ENCODE peak calls at places on chromosomes 2 and 18, in four cellular contexts. C is HuH-7.5, W is substantia nigra, X is T-cell. K is an unnamed sample.

GRCh38 chr18:1412660-1413659 is 508.3 kb downstream of the ADCYAP1 start:
- DNase-seq in X (no peak), C (no peak), W (no peak), K (no peak)

GRCh38 chr2:11701831-11702301 is 31.9 kb upstream of the NTSR2 start:
- DNase-seq in X (peak), W (no peak), C (no peak), K (no peak)

GRCh38 chr2:233387225-233387624 is 32.9 kb downstream of the DGKD start:
- DNase-seq in C (no peak), X (no peak), W (no peak), K (no peak)

GRCh38 chr2:74032909-74033261 is 48.2 kb downstream of the TET3 start:
- DNase-seq in C (no peak), W (no peak), X (no peak), K (no peak)

GRCh38 chr2:15782009-15782751 is 158.2 kb upstream of the MYCN start:
- DNase-seq in X (no peak), W (no peak), C (peak), K (no peak)

GRCh38 chr2:47581201-47581600 is 178.2 kb downstream of the MSH2 start:
- DNase-seq in W (no peak), C (no peak), X (no peak), K (no peak)

GRCh38 chr2:78498125-78498524 is 527.4 kb upstream of the REG3G start:
- DNase-seq in X (no peak), W (no peak), C (no peak), K (no peak)

GRCh38 chr2:215548714-215549113 is 112.8 kb upstream of the FN1 start:
- DNase-seq in C (no peak), W (no peak), X (no peak), K (no peak)

GRCh38 chr18:63131106-63131943 is 188.2 kb downstream of the BCL2 start:
- DNase-seq in C (no peak), X (peak), W (no peak), K (peak)

K was measured in CD4-positive, alpha-beta memory T cell.